ENCODE peak calls at places on chromosomes 3 and 15, in five cellular contexts. One of them, this sample, is unnamed.

GRCh38 chr15:66249623-66250174 is 3.9 kb downstream of the MEGF11 start:
- DNase-seq in mesenchymal stem cell: no peak
- DNase-seq in neuronal stem cell: no peak
- DNase-seq in trophoblast cell: no peak
- DNase-seq in H1: no peak
- DNase-seq in this sample: no peak

GRCh38 chr3:20185364-20185732 is 658 bp downstream of the SGO1 start:
- DNase-seq in mesenchymal stem cell: peak
- DNase-seq in neuronal stem cell: no peak
- DNase-seq in trophoblast cell: peak
- DNase-seq in H1: no peak
- DNase-seq in this sample: no peak

GRCh38 chr3:99751649-99752048 is 66.0 kb upstream of the CMSS1 start:
- DNase-seq in mesenchymal stem cell: peak
- DNase-seq in neuronal stem cell: no peak
- DNase-seq in trophoblast cell: no peak
- DNase-seq in H1: no peak
- DNase-seq in this sample: no peak

GRCh38 chr3:138509586-138509985 is 75.2 kb downstream of the ESYT3 start:
- DNase-seq in mesenchymal stem cell: no peak
- DNase-seq in neuronal stem cell: no peak
- DNase-seq in trophoblast cell: no peak
- DNase-seq in H1: no peak
- DNase-seq in this sample: no peak

GRCh38 chr3:45807645-45808540 is 11.6 kb upstream of the SLC6A20 start:
- DNase-seq in mesenchymal stem cell: peak
- DNase-seq in neuronal stem cell: no peak
- DNase-seq in trophoblast cell: no peak
- DNase-seq in H1: no peak
- DNase-seq in this sample: no peak

GRCh38 chr15:25243800-25244097 is 195.1 kb downstream of the UBE3A start:
- DNase-seq in mesenchymal stem cell: no peak
- DNase-seq in neuronal stem cell: no peak
- DNase-seq in trophoblast cell: no peak
- DNase-seq in H1: no peak
- DNase-seq in this sample: peak

GRCh38 chr15:93046120-93046519 is 42.9 kb downstream of the RGMA start:
- DNase-seq in mesenchymal stem cell: no peak
- DNase-seq in neuronal stem cell: no peak
- DNase-seq in trophoblast cell: no peak
- DNase-seq in H1: no peak
- DNase-seq in this sample: no peak

GRCh38 chr3:72010044-72010443 is 225.1 kb upstream of the PROK2 start:
- DNase-seq in mesenchymal stem cell: no peak
- DNase-seq in neuronal stem cell: no peak
- DNase-seq in trophoblast cell: no peak
- DNase-seq in H1: no peak
- DNase-seq in this sample: no peak

GRCh38 chr15:31004220-31004733 is 12.8 kb upstream of the MTMR10 start:
- DNase-seq in mesenchymal stem cell: no peak
- DNase-seq in neuronal stem cell: no peak
- DNase-seq in trophoblast cell: no peak
- DNase-seq in H1: no peak
- DNase-seq in this sample: peak

GRCh38 chr3:125200731-125201139 is 11.8 kb downstream of the SLC12A8 start:
- DNase-seq in mesenchymal stem cell: no peak
- DNase-seq in neuronal stem cell: no peak
- DNase-seq in trophoblast cell: peak
- DNase-seq in H1: no peak
- DNase-seq in this sample: no peak

GRCh38 chr3:150451329-150452084 is 43.4 kb downstream of the TSC22D2 start:
- DNase-seq in mesenchymal stem cell: no peak
- DNase-seq in neuronal stem cell: no peak
- DNase-seq in trophoblast cell: no peak
- DNase-seq in H1: no peak
- DNase-seq in this sample: no peak

GRCh38 chr15:89377842-89378698 is 43.4 kb upstream of the POLG start:
- DNase-seq in mesenchymal stem cell: no peak
- DNase-seq in neuronal stem cell: no peak
- DNase-seq in trophoblast cell: peak
- DNase-seq in H1: no peak
- DNase-seq in this sample: peak

GRCh38 chr3:150384517-150385212 is 23.4 kb upstream of the TSC22D2 start:
- DNase-seq in mesenchymal stem cell: peak
- DNase-seq in neuronal stem cell: peak
- DNase-seq in trophoblast cell: peak
- DNase-seq in H1: no peak
- DNase-seq in this sample: peak

GRCh38 chr15:42070276-42070965 is 23.9 kb downstream of the PLA2G4D start:
- DNase-seq in mesenchymal stem cell: no peak
- DNase-seq in neuronal stem cell: no peak
- DNase-seq in trophoblast cell: no peak
- DNase-seq in H1: no peak
- DNase-seq in this sample: no peak

GRCh38 chr3:188947401-188947982 is 224.3 kb upstream of the TPRG1 start:
- DNase-seq in mesenchymal stem cell: peak
- DNase-seq in neuronal stem cell: peak
- DNase-seq in trophoblast cell: peak
- DNase-seq in H1: peak
- DNase-seq in this sample: peak

GRCh38 chr3:36060950-36061349 is 319.4 kb upstream of the STAC start:
- DNase-seq in mesenchymal stem cell: no peak
- DNase-seq in neuronal stem cell: no peak
- DNase-seq in trophoblast cell: no peak
- DNase-seq in H1: no peak
- DNase-seq in this sample: no peak

DNA sequence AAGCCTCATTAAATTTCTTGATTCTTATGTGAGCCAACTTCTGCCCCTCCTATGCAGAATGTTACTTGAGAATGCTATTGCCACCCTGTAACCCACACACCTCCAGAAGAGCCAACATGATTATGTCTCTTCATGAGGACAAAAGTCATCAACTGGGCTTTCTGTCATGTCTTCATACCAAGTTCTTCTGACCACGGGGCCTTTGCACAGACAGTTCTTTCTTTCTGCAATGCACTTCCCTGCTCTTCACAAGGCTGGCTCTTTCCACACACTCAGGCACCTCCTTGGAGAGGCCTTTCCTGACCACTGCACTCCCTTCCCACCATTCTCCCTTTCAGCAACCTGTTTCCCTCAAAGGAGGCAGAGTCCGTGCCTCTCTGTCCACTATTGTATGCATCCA is 107.9 kb upstream of the NR2E3 start:
- DNase-seq in mesenchymal stem cell: no peak
- DNase-seq in neuronal stem cell: no peak
- DNase-seq in trophoblast cell: no peak
- DNase-seq in H1: no peak
- DNase-seq in this sample: no peak
- H2BK12ac ChIP-seq in mesenchymal stem cell: no peak
- H2BK12ac ChIP-seq in neuronal stem cell: no peak
- H2BK12ac ChIP-seq in trophoblast cell: no peak
- H2BK12ac ChIP-seq in H1: no peak
- H2BK12ac ChIP-seq in this sample: no peak

GRCh38 chr15:32970847-32971246 is 223.7 kb downstream of the FMN1 start:
- DNase-seq in mesenchymal stem cell: no peak
- DNase-seq in neuronal stem cell: no peak
- DNase-seq in trophoblast cell: no peak
- DNase-seq in H1: no peak
- DNase-seq in this sample: no peak

GRCh38 chr15:32965897-32966296 is 228.6 kb downstream of the FMN1 start:
- DNase-seq in mesenchymal stem cell: no peak
- DNase-seq in neuronal stem cell: no peak
- DNase-seq in trophoblast cell: no peak
- DNase-seq in H1: no peak
- DNase-seq in this sample: no peak

GRCh38 chr15:32966512-32966911 is 228.0 kb downstream of the FMN1 start:
- DNase-seq in mesenchymal stem cell: no peak
- DNase-seq in neuronal stem cell: no peak
- DNase-seq in trophoblast cell: no peak
- DNase-seq in H1: no peak
- DNase-seq in this sample: no peak
- H3K14ac ChIP-seq in mesenchymal stem cell: no peak
- H3K14ac ChIP-seq in neuronal stem cell: no peak
- H3K14ac ChIP-seq in trophoblast cell: no peak
- H3K14ac ChIP-seq in H1: no peak
- H3K14ac ChIP-seq in this sample: no peak

GRCh38 chr15:38624248-38625214 is 59.9 kb upstream of the RASGRP1 start:
- DNase-seq in mesenchymal stem cell: no peak
- DNase-seq in neuronal stem cell: no peak
- DNase-seq in trophoblast cell: peak
- DNase-seq in H1: no peak
- DNase-seq in this sample: no peak
- H2BK12ac ChIP-seq in mesenchymal stem cell: no peak
- H2BK12ac ChIP-seq in neuronal stem cell: no peak
- H2BK12ac ChIP-seq in trophoblast cell: no peak
- H2BK12ac ChIP-seq in H1: no peak
- H2BK12ac ChIP-seq in this sample: no peak

DNA sequence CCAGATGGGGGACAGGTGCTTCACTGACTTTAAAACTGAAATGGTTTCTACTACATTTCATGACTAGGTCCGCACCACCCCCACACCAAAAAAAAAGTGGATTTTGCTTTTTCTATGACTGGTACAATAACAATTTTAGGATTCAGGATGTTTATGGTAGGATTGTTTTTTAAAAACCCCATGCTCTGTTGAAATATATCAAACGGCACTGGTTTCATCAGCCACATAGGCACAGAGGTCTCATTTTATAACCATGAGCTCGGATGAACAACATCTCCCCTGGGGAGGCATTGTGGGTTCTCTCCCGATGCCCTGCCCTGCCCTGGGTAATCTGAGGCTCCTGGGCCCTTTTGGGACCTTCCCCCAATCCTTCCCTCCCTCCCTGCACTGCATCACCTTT is 202.7 kb upstream of the KBTBD8 start:
- DNase-seq in mesenchymal stem cell: no peak
- DNase-seq in neuronal stem cell: no peak
- DNase-seq in trophoblast cell: no peak
- DNase-seq in H1: no peak
- DNase-seq in this sample: no peak
- H3K14ac ChIP-seq in mesenchymal stem cell: no peak
- H3K14ac ChIP-seq in neuronal stem cell: no peak
- H3K14ac ChIP-seq in trophoblast cell: no peak
- H3K14ac ChIP-seq in H1: no peak
- H3K14ac ChIP-seq in this sample: no peak

GRCh38 chr3:165816209-165816608 is 21.0 kb downstream of the BCHE start:
- DNase-seq in mesenchymal stem cell: no peak
- DNase-seq in neuronal stem cell: no peak
- DNase-seq in trophoblast cell: no peak
- DNase-seq in H1: no peak
- DNase-seq in this sample: no peak
- H2BK12ac ChIP-seq in mesenchymal stem cell: no peak
- H2BK12ac ChIP-seq in neuronal stem cell: no peak
- H2BK12ac ChIP-seq in trophoblast cell: no peak
- H2BK12ac ChIP-seq in H1: no peak
- H2BK12ac ChIP-seq in this sample: no peak

GRCh38 chr3:38985981-38986380 is 65.8 kb downstream of the SCN11A start:
- DNase-seq in mesenchymal stem cell: peak
- DNase-seq in neuronal stem cell: no peak
- DNase-seq in trophoblast cell: peak
- DNase-seq in H1: no peak
- DNase-seq in this sample: no peak
- H3K14ac ChIP-seq in mesenchymal stem cell: no peak
- H3K14ac ChIP-seq in neuronal stem cell: no peak
- H3K14ac ChIP-seq in trophoblast cell: no peak
- H3K14ac ChIP-seq in H1: no peak
- H3K14ac ChIP-seq in this sample: no peak

DNA sequence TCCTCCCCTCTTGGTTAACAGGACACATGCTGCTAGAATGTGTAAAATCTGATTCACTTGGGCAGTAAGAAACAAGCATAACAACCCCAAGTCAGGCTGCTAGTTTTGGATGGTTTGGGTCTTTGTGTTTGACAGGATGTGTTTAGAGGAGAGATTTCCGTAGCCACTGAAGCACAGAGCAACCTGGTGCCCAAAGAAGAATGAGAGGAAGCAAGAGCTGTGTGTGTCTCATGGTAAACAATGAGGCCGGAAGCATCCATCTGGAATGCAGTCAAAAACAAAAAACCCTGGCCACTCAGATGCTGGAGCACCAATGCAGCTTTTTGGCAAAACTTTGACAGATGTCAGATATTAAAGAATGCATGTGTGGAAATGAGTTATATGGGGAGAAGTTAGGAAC is 39.4 kb upstream of the SNRK start:
- DNase-seq in mesenchymal stem cell: no peak
- DNase-seq in neuronal stem cell: peak
- DNase-seq in trophoblast cell: no peak
- DNase-seq in H1: no peak
- DNase-seq in this sample: no peak
- H2BK12ac ChIP-seq in mesenchymal stem cell: no peak
- H2BK12ac ChIP-seq in neuronal stem cell: no peak
- H2BK12ac ChIP-seq in trophoblast cell: no peak
- H2BK12ac ChIP-seq in H1: no peak
- H2BK12ac ChIP-seq in this sample: no peak

GRCh38 chr3:136861890-136862610 is at the start of gene NCK1:
- DNase-seq in mesenchymal stem cell: peak
- DNase-seq in neuronal stem cell: peak
- DNase-seq in trophoblast cell: peak
- DNase-seq in H1: peak
- DNase-seq in this sample: peak
- H3K14ac ChIP-seq in mesenchymal stem cell: peak
- H3K14ac ChIP-seq in neuronal stem cell: peak
- H3K14ac ChIP-seq in trophoblast cell: peak
- H3K14ac ChIP-seq in H1: no peak
- H3K14ac ChIP-seq in this sample: peak